ENCODE peak calls at places on chromosomes 12 and 14, in five cellular contexts. One of them, this sample, is unnamed.

GRCh38 chr12:88310666-88311065 is 168.6 kb downstream of the TMTC3 start:
- DNase-seq in transverse colon: no peak
- DNase-seq in hepatocyte: no peak
- DNase-seq in astrocyte: no peak
- DNase-seq in ovary: no peak
- DNase-seq in this sample: no peak

GRCh38 chr12:49296836-49297694 is 2.1 kb downstream of the PRPH start:
- DNase-seq in transverse colon: peak; percentile 63
- DNase-seq in hepatocyte: peak; percentile 59
- DNase-seq in astrocyte: no peak
- DNase-seq in ovary: no peak
- DNase-seq in this sample: no peak

GRCh38 chr12:113259499-113259953 is 38.3 kb downstream of the TPCN1 start:
- DNase-seq in transverse colon: peak; percentile 68
- DNase-seq in hepatocyte: peak; percentile 30
- DNase-seq in astrocyte: no peak
- DNase-seq in ovary: peak; percentile 75
- DNase-seq in this sample: no peak

GRCh38 chr14:105701456-105702274 is 175.3 kb downstream of the TMEM121 start:
- DNase-seq in transverse colon: no peak
- DNase-seq in hepatocyte: no peak
- DNase-seq in astrocyte: no peak
- DNase-seq in ovary: no peak
- DNase-seq in this sample: no peak

GRCh38 chr14:64213079-64213478 is 81.1 kb downstream of the ESR2 start:
- DNase-seq in transverse colon: no peak
- DNase-seq in hepatocyte: peak; percentile 44
- DNase-seq in astrocyte: peak; percentile 27
- DNase-seq in ovary: no peak
- DNase-seq in this sample: no peak

GRCh38 chr12:19431407-19432308 is 7.6 kb upstream of the AEBP2 start:
- DNase-seq in transverse colon: no peak
- DNase-seq in hepatocyte: no peak
- DNase-seq in astrocyte: peak; percentile 87
- DNase-seq in ovary: no peak
- DNase-seq in this sample: no peak

GRCh38 chr12:131634037-131634436 is 76.9 kb upstream of the SFSWAP start:
- DNase-seq in transverse colon: no peak
- DNase-seq in hepatocyte: no peak
- DNase-seq in astrocyte: no peak
- DNase-seq in ovary: no peak
- DNase-seq in this sample: no peak

GRCh38 chr12:51887476-51888315 is at the start of gene ANKRD33:
- DNase-seq in transverse colon: peak; percentile 55
- DNase-seq in hepatocyte: peak; percentile 86
- DNase-seq in astrocyte: no peak
- DNase-seq in ovary: peak; percentile 8
- DNase-seq in this sample: peak; percentile 26

GRCh38 chr12:64304571-64304970 is 82.5 kb upstream of the KICS2 start:
- DNase-seq in transverse colon: no peak
- DNase-seq in hepatocyte: no peak
- DNase-seq in astrocyte: no peak
- DNase-seq in ovary: no peak
- DNase-seq in this sample: no peak

GRCh38 chr14:23580948-23581281 is 2.3 kb upstream of the JPH4 start:
- DNase-seq in transverse colon: no peak
- DNase-seq in hepatocyte: peak; percentile 5
- DNase-seq in astrocyte: no peak
- DNase-seq in ovary: no peak
- DNase-seq in this sample: no peak

GRCh38 chr14:61537567-61538463 is 157.5 kb upstream of the HIF1A start:
- DNase-seq in transverse colon: peak; percentile 82
- DNase-seq in hepatocyte: peak; percentile 92
- DNase-seq in astrocyte: peak; percentile 90
- DNase-seq in ovary: no peak
- DNase-seq in this sample: no peak

GRCh38 chr12:71438670-71439361 is 782 bp upstream of the LGR5 start:
- DNase-seq in transverse colon: no peak
- DNase-seq in hepatocyte: peak; percentile 23
- DNase-seq in astrocyte: no peak
- DNase-seq in ovary: no peak
- DNase-seq in this sample: no peak

GRCh38 chr12:65100140-65100539 is 21.0 kb downstream of the WIF1 start:
- DNase-seq in transverse colon: no peak
- DNase-seq in hepatocyte: no peak
- DNase-seq in astrocyte: no peak
- DNase-seq in ovary: no peak
- DNase-seq in this sample: no peak

GRCh38 chr12:47276253-47277070 is 196.7 kb upstream of the AMIGO2 start:
- DNase-seq in transverse colon: peak; percentile 67
- DNase-seq in hepatocyte: peak; percentile 53
- DNase-seq in astrocyte: no peak
- DNase-seq in ovary: no peak
- DNase-seq in this sample: no peak

GRCh38 chr12:153080-153746 is 60.7 kb downstream of the SLC6A12 start:
- DNase-seq in transverse colon: peak; percentile 78
- DNase-seq in hepatocyte: peak; percentile 89
- DNase-seq in astrocyte: peak; percentile 13
- DNase-seq in ovary: no peak
- DNase-seq in this sample: no peak
- TF ChIP-seq CTCF in transverse colon: peak; percentile 61
- TF ChIP-seq CTCF in hepatocyte: peak; percentile 89
- TF ChIP-seq CTCF in astrocyte: peak; percentile 58
- TF ChIP-seq CTCF in ovary: no peak
- TF ChIP-seq CTCF in this sample: no peak

GRCh38 chr14:93079865-93080403 is 35.8 kb downstream of the ITPK1 start:
- DNase-seq in transverse colon: no peak
- DNase-seq in hepatocyte: no peak
- DNase-seq in astrocyte: no peak
- DNase-seq in ovary: no peak
- DNase-seq in this sample: no peak

GRCh38 chr14:93078830-93079229 is 36.9 kb downstream of the ITPK1 start:
- DNase-seq in transverse colon: no peak
- DNase-seq in hepatocyte: no peak
- DNase-seq in astrocyte: peak; percentile 62
- DNase-seq in ovary: no peak
- DNase-seq in this sample: no peak

GRCh38 chr14:93076755-93077154 is 39.0 kb downstream of the ITPK1 start:
- DNase-seq in transverse colon: no peak
- DNase-seq in hepatocyte: no peak
- DNase-seq in astrocyte: no peak
- DNase-seq in ovary: no peak
- DNase-seq in this sample: no peak

GRCh38 chr14:93081875-93082570 is 33.7 kb downstream of the ITPK1 start:
- DNase-seq in transverse colon: no peak
- DNase-seq in hepatocyte: no peak
- DNase-seq in astrocyte: no peak
- DNase-seq in ovary: no peak
- DNase-seq in this sample: no peak

DNA sequence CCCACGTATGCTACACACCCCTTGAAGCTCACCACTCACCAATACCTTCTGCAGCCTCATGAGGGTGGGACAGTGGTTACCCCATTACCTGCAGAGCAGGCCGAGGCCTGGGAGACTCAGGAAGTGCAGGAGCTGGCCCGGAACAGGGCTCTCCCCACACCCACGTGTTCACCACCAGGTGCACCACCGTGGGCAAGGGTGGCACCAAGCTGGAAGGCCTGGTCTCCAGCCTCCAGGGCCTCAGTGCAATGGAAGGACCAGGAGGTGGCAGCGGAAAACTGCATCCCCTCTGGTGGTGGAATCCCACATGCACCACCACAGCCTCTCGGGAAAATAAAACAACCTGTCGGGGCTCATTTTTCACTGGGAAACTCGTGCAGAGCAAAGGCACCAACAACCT is 36.4 kb downstream of the ITPK1 start:
- DNase-seq in transverse colon: no peak
- DNase-seq in hepatocyte: no peak
- DNase-seq in astrocyte: no peak
- DNase-seq in ovary: no peak
- DNase-seq in this sample: no peak
- TF ChIP-seq CTCF in transverse colon: no peak
- TF ChIP-seq CTCF in hepatocyte: no peak
- TF ChIP-seq CTCF in astrocyte: no peak
- TF ChIP-seq CTCF in ovary: no peak
- TF ChIP-seq CTCF in this sample: no peak

DNA sequence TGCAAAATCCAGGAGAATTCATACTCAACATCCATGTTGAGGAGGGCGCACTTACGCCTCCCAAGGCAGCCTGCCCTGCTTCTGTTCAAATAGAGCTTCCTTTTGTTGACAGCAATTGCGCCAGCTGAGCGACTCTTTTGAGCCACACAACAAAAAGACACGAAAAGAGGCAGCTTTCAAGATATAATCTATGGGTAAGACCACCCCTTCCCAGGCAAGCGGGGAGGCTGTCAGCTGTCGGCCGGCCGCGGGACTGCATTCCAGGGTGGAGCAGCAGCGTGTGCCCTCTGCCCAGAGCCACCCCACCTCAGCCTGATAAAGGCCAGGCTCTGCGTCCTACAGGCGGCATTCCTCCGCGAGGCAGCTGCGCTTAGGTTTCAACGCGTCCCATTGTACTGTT is 15.8 kb upstream of the STAB2 start:
- DNase-seq in transverse colon: peak; percentile 34
- DNase-seq in hepatocyte: peak; percentile 70
- DNase-seq in astrocyte: no peak
- DNase-seq in ovary: no peak
- DNase-seq in this sample: no peak
- TF ChIP-seq CTCF in transverse colon: no peak
- TF ChIP-seq CTCF in hepatocyte: peak; percentile 14
- TF ChIP-seq CTCF in astrocyte: no peak
- TF ChIP-seq CTCF in ovary: no peak
- TF ChIP-seq CTCF in this sample: no peak

GRCh38 chr12:57404966-57405640 is 25.7 kb downstream of the R3HDM2 start:
- DNase-seq in transverse colon: no peak
- DNase-seq in hepatocyte: no peak
- DNase-seq in astrocyte: no peak
- DNase-seq in ovary: no peak
- DNase-seq in this sample: no peak
- TF ChIP-seq CTCF in transverse colon: no peak
- TF ChIP-seq CTCF in hepatocyte: no peak
- TF ChIP-seq CTCF in astrocyte: no peak
- TF ChIP-seq CTCF in ovary: no peak
- TF ChIP-seq CTCF in this sample: no peak

This sample was measured in omental fat pad.